ENCODE peak calls at places on chromosomes 13 and 19, in five cellular contexts. A is GM12878, T is SK-N-SH, V is K562, U is HepG2. B is an unnamed sample.

GRCh38 chr13:52922961-52923360 is 74.5 kb upstream of the PCDH8 start:
- DNase-seq in A (no peak), T (no peak), V (no peak), U (no peak), B (no peak)

GRCh38 chr19:47283405-47284059 is 8.8 kb downstream of the INAFM1 start:
- DNase-seq in A (no peak), T (no peak), V (no peak), U (no peak), B (no peak)

GRCh38 chr13:24159921-24160324 is 597 bp upstream of the SPATA13 start:
- DNase-seq in A (no peak), T (peak), V (no peak), U (no peak), B (no peak)

GRCh38 chr19:18612772-18613588 is at the start of gene TMEM59L:
- DNase-seq in A (no peak), T (peak), V (peak), U (no peak), B (no peak)

GRCh38 chr13:92547256-92547655 is 679.4 kb upstream of the GPC6 start:
- DNase-seq in A (no peak), T (no peak), V (no peak), U (no peak), B (no peak)

GRCh38 chr13:101425623-101426022 is 9.3 kb upstream of the NALCN start:
- DNase-seq in A (no peak), T (no peak), V (no peak), U (no peak), B (no peak)

GRCh38 chr19:33373701-33374405 is at the start of gene CEBPG:
- DNase-seq in A (no peak), T (peak), V (peak), U (no peak), B (peak)

GRCh38 chr19:3712663-3713531 is 4.7 kb downstream of the TJP3 start:
- DNase-seq in A (no peak), T (no peak), V (no peak), U (no peak), B (no peak)

GRCh38 chr13:29753593-29754485 is 96.6 kb downstream of the UBL3 start:
- DNase-seq in A (no peak), T (no peak), V (no peak), U (no peak), B (no peak)

GRCh38 chr13:24502567-24503375 is 9.8 kb downstream of the PARP4 start:
- DNase-seq in A (no peak), T (no peak), V (no peak), U (peak), B (no peak)

GRCh38 chr13:106570354-106570822 is 2.5 kb upstream of the ARGLU1 start:
- DNase-seq in A (no peak), T (peak), V (peak), U (no peak), B (peak)

GRCh38 chr19:55487884-55488687 is at the start of gene SSC5D:
- DNase-seq in A (no peak), T (peak), V (peak), U (no peak), B (no peak)

GRCh38 chr13:40193290-40194203 is 472.9 kb downstream of the FOXO1 start:
- DNase-seq in A (no peak), T (no peak), V (no peak), U (no peak), B (no peak)

GRCh38 chr13:48181482-48182145 is 51.4 kb upstream of the ITM2B start:
- DNase-seq in A (no peak), T (no peak), V (no peak), U (no peak), B (no peak)

GRCh38 chr13:99507054-99507453 is 5.8 kb downstream of the TM9SF2 start:
- DNase-seq in A (no peak), T (no peak), V (no peak), U (no peak), B (no peak)

GRCh38 chr13:108213946-108214345 is 1.4 kb downstream of the LIG4 start:
- DNase-seq in A (no peak), T (no peak), V (no peak), U (no peak), B (no peak)

GRCh38 chr13:42384265-42384664 is 112.3 kb downstream of the AKAP11 start:
- DNase-seq in A (no peak), T (no peak), V (no peak), U (no peak), B (no peak)

GRCh38 chr19:12838893-12839656 is 760 bp downstream of the MAST1 start:
- DNase-seq in A (no peak), T (peak), V (no peak), U (no peak), B (no peak)

GRCh38 chr13:99577934-99578917 is 77.0 kb downstream of the TM9SF2 start:
- DNase-seq in A (no peak), T (no peak), V (peak), U (peak), B (no peak)

GRCh38 chr13:73069206-73069815 is 10.5 kb downstream of the KLF5 start:
- DNase-seq in A (no peak), T (no peak), V (no peak), U (no peak), B (no peak)

GRCh38 chr19:6476155-6476895 is 5.3 kb downstream of the DENND1C start:
- DNase-seq in A (no peak), T (peak), V (peak), U (peak), B (peak)

GRCh38 chr19:30649934-30650614 is 277.9 kb downstream of the ZNF536 start:
- DNase-seq in A (peak), T (peak), V (peak), U (peak), B (peak)

GRCh38 chr13:106382569-106382968 is 152.9 kb downstream of the EFNB2 start:
- DNase-seq in A (no peak), T (no peak), V (no peak), U (no peak), B (peak)

GRCh38 chr19:18697680-18698079 is 14.2 kb downstream of the CRTC1 start:
- DNase-seq in A (no peak), T (no peak), V (peak), U (no peak), B (no peak)

GRCh38 chr13:89029062-89029461 is 1357.9 kb downstream of the SLITRK5 start:
- DNase-seq in A (no peak), T (no peak), V (no peak), U (no peak), B (no peak)

GRCh38 chr13:112133489-112134149 is 66.7 kb downstream of the SOX1 start:
- DNase-seq in A (no peak), T (no peak), V (no peak), U (no peak), B (no peak)

GRCh38 chr13:113917096-113917495 is 53.2 kb upstream of the GAS6 start:
- DNase-seq in A (no peak), T (no peak), V (no peak), U (no peak), B (no peak)

GRCh38 chr13:90448466-90449037 is 898.9 kb upstream of the MIR17HG start:
- DNase-seq in A (no peak), T (no peak), V (no peak), U (no peak), B (no peak)

GRCh38 chr19:39046037-39046821 is 13.9 kb upstream of the FBXO27 start:
- DNase-seq in A (no peak), T (no peak), V (no peak), U (peak), B (peak)

GRCh38 chr13:24074687-24075086 is 85.8 kb upstream of the SPATA13 start:
- DNase-seq in A (no peak), T (no peak), V (no peak), U (no peak), B (no peak)

GRCh38 chr19:29873024-29873800 is 61.4 kb downstream of the CCNE1 start:
- DNase-seq in A (no peak), T (peak), V (peak), U (no peak), B (peak)

GRCh38 chr19:10209305-10209704 is 14.6 kb upstream of the DNMT1 start:
- DNase-seq in A (no peak), T (no peak), V (no peak), U (no peak), B (no peak)

GRCh38 chr19:10335149-10336053 is 2.1 kb upstream of the RAVER1 start:
- DNase-seq in A (no peak), T (no peak), V (no peak), U (no peak), B (no peak)

GRCh38 chr13:33191425-33192221 is 93.9 kb downstream of the STARD13 start:
- DNase-seq in A (no peak), T (peak), V (no peak), U (no peak), B (no peak)

GRCh38 chr19:9818734-9819589 is at the start of gene FBXL12:
- DNase-seq in A (peak), T (peak), V (peak), U (peak), B (peak)

GRCh38 chr13:112903071-112903577 is 65.9 kb upstream of the MCF2L start:
- DNase-seq in A (no peak), T (no peak), V (no peak), U (no peak), B (no peak)

DNA sequence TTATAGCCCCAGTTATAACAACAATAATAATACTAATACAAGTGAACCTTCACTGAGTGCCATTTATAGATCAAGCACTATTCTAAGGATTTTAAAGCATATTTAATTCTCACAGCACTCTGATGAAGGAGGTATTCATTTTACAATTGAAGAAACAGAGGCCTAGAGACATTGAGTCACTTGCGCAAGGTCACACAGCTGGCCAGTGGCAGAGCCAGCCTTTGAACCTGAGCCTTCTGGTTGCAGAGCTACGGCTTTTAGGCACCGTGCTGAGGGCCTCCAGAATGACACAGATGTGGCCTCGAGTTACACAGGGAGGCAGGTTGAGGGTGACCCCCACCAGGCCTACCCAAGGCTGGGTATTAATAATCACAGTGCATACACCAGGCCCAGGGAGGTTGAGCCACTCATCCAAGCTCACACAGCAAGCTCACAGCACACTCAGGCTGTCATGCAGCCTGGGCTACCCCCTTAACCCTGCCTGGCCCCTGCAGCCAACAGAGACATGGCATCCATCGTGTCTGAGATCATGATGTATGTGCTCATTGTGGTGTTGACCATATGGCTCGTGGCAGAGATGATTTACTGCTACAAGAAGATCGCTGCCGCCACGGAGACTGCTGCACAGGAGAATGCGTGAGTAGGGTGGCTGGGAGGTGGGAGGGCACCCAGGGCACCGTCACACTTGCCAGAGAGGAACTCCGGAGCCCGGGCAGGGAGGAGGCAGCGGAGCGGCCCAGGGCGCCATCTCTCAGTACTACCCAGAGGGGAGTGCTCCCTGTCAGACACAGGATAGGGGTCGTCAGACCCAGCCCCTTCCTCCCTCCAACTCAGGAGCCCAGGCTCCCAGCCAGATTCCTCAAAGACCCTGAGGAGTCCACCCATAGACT is 2.7 kb upstream of the HPN start:
- DNase-seq in A (no peak), T (peak), V (no peak), U (no peak), B (no peak)
- TF ChIP-seq FOXM1 in A (no peak), T (no peak), V (no peak), U (no peak), B (no peak)

GRCh38 chr19:17526922-17527321 is 15.5 kb downstream of the PGLS start:
- DNase-seq in A (peak), T (no peak), V (no peak), U (no peak), B (no peak)
- TF ChIP-seq FOXM1 in A (no peak), T (no peak), V (no peak), U (no peak), B (no peak)

GRCh38 chr13:77832339-77833100 is 86.1 kb downstream of the EDNRB start:
- DNase-seq in A (no peak), T (no peak), V (no peak), U (no peak), B (no peak)
- TF ChIP-seq FOXM1 in A (no peak), T (no peak), V (no peak), U (no peak), B (no peak)

GRCh38 chr13:26663801-26664200 is 96.8 kb downstream of the GPR12 start:
- DNase-seq in A (no peak), T (no peak), V (no peak), U (no peak), B (no peak)
- TF ChIP-seq FOXM1 in A (no peak), T (no peak), V (no peak), U (no peak), B (no peak)